ENCODE peak calls at places on chromosomes 1 and 21, in eight cellular contexts. O is body of pancreas, F is foreskin fibroblast, G is WTC11, N is OCI-LY7, H is tibial artery, V is hepatocyte, B is ovary. E is an unnamed sample.

GRCh38 chr1:150596095-150596892 is 16.9 kb upstream of the MCL1 start:
- DNase-seq in O (no peak), F (peak), G (no peak), N (no peak), H (no peak), V (no peak), B (no peak), E (no peak)

GRCh38 chr21:16570196-16570595 is 840.4 kb downstream of the USP25 start:
- DNase-seq in O (no peak), F (no peak), G (no peak), N (no peak), H (no peak), V (no peak), B (no peak), E (peak)

GRCh38 chr1:157105298-157105987 is 5.8 kb upstream of the ETV3L start:
- DNase-seq in O (no peak), F (no peak), G (no peak), N (no peak), H (peak), V (no peak), B (no peak), E (no peak)

GRCh38 chr1:183918589-183918988 is 113.7 kb downstream of the RGL1 start:
- DNase-seq in O (no peak), F (no peak), G (no peak), N (no peak), H (no peak), V (no peak), B (no peak), E (no peak)

GRCh38 chr1:109277434-109278204 is 5.3 kb downstream of the PSRC1 start:
- DNase-seq in O (peak), F (no peak), G (peak), N (peak), H (peak), V (peak), B (peak), E (peak)

GRCh38 chr1:1619917-1620361 is 4.6 kb downstream of the MIB2 start:
- DNase-seq in O (no peak), F (no peak), G (peak), N (peak), H (no peak), V (no peak), B (no peak), E (no peak)

GRCh38 chr1:74971982-74972381 is 162.2 kb upstream of the LHX8 start:
- DNase-seq in O (no peak), F (no peak), G (no peak), N (no peak), H (no peak), V (no peak), B (no peak), E (no peak)

GRCh38 chr1:42518894-42519293 is 55.8 kb downstream of the CCDC30 start:
- DNase-seq in O (no peak), F (no peak), G (no peak), N (no peak), H (no peak), V (no peak), B (no peak), E (no peak)

GRCh38 chr1:69567847-69568434 is at the start of gene LRRC7:
- DNase-seq in O (no peak), F (no peak), G (peak), N (no peak), H (peak), V (peak), B (no peak), E (no peak)

GRCh38 chr21:38490411-38491020 is 7.8 kb downstream of the ERG start:
- DNase-seq in O (no peak), F (no peak), G (no peak), N (no peak), H (no peak), V (no peak), B (no peak), E (no peak)

GRCh38 chr1:43463461-43463860 is 9.7 kb upstream of the HYI start:
- DNase-seq in O (no peak), F (no peak), G (no peak), N (no peak), H (no peak), V (no peak), B (no peak), E (peak)

GRCh38 chr1:66930823-66931174 is 6.0 kb downstream of the MIER1 start:
- DNase-seq in O (no peak), F (no peak), G (no peak), N (no peak), H (no peak), V (no peak), B (no peak), E (no peak)

GRCh38 chr1:66929691-66929998 is 4.9 kb downstream of the MIER1 start:
- DNase-seq in O (no peak), F (no peak), G (no peak), N (no peak), H (no peak), V (no peak), B (no peak), E (no peak)

GRCh38 chr1:66929289-66929688 is 4.5 kb downstream of the MIER1 start:
- DNase-seq in O (no peak), F (no peak), G (no peak), N (peak), H (no peak), V (no peak), B (no peak), E (no peak)

GRCh38 chr1:66931548-66932124 is 6.8 kb downstream of the MIER1 start:
- DNase-seq in O (no peak), F (no peak), G (no peak), N (peak), H (no peak), V (no peak), B (no peak), E (no peak)

GRCh38 chr1:66929999-66930822 is 5.4 kb downstream of the MIER1 start:
- DNase-seq in O (peak), F (peak), G (peak), N (peak), H (peak), V (peak), B (peak), E (peak)
- TF ChIP-seq CTCF in O (peak), F (peak), G (no peak), N (peak), H (peak), V (peak), B (peak), E (peak)

GRCh38 chr1:231931846-231932454 is 305.4 kb downstream of the DISC1 start:
- DNase-seq in O (no peak), F (no peak), G (peak), N (peak), H (no peak), V (no peak), B (no peak), E (no peak)
- TF ChIP-seq CTCF in O (peak), F (peak), G (peak), N (peak), H (peak), V (peak), B (no peak), E (peak)

DNA sequence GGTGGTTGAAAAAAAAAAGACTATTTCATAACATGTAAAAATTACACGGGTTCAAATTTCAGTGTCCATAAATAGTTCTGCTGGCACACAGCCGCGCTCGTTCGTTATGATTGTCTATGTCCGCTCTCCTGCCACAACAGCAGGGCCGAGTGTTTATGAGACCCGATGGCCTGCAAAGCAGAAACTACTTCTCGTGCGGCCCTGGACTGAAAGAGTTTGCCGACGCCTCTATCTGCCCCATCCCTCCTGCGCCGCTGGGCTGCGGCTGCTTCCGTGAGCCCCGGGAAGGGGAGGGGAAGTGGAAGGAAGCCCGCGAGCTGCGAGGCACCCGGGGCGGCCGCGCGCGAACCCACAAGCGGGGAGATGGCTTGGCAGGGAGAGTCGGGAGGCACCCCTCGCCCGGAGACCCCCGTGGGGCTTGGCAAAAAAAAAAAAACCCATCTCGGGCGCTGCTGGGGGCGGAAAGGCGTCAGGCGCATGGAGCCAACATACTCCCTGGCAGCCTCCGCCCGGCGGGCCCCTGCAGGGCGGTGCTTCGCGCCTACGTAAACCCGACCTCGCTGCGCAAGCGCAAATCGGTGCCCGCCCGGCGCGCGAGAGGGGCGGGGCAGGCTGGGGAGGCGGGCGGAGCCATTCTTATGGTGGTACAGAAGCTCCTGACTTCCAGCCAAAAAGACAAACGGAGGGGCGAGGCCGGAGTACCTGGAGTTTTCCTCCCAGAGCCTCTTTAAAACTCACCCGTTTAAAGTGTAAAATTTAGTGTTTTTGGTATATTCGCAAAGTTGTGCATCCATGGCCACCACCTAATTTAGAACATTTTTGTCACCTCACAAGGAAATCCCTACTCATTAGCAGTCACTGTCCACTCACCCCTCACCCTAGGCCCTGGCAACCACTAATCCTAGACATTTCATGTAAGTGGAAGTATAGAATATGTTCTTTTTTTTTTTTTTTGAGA is 8.3 kb downstream of the SLC27A3 start:
- DNase-seq in O (peak), F (peak), G (peak), N (peak), H (peak), V (peak), B (peak), E (peak)
- TF ChIP-seq CTCF in O (no peak), F (no peak), G (no peak), N (peak), H (peak), V (no peak), B (no peak), E (peak)

DNA sequence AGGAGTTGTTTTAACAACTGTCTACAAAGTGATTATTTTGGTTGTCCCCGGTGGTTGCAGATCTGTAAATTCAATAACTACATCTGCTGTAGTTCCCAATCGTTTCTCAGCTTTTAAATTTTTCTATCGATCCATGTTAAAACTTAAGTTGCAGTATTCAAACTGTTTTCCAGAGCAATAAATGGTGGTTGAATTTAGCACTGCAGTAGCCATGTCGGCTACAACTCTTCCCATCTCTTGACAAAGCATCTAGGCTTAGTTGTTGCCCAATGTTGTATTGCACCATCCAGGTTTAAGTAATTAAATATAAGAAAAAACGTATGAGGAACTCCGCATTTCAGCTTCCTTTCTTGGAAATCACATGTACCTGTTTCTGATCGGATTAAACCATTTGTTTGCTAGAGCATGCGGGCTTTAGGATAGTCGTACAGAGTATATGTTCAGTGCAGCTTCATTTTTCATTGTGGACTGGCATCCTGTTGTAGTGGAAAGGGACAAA is 996 bp downstream of the CNIH4 start:
- DNase-seq in O (no peak), F (peak), G (no peak), N (peak), H (no peak), V (peak), B (no peak), E (peak)
- TF ChIP-seq CTCF in O (no peak), F (no peak), G (no peak), N (peak), H (no peak), V (no peak), B (no peak), E (no peak)

DNA sequence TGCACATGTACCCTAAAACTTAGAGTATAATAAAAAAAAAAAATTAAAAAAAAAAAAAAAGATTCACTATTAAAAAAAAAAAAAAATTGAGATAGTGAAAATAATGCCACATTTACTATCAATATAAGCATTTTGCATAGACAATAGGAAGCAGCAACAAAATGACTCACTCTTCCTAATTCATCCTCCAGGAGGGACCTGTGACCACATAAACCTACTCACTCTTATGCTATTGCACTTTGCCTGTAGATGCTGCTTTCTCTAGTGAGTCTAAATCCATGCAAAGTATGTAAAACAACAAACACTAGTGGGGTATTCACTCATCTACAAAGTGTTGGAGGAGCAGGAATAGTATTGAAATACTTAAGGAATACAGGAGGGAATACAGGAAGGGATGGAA is 2.9 kb downstream of the OR10J5 start:
- DNase-seq in O (no peak), F (no peak), G (no peak), N (no peak), H (no peak), V (no peak), B (no peak), E (no peak)
- TF ChIP-seq CTCF in O (no peak), F (no peak), G (no peak), N (no peak), H (no peak), V (no peak), B (no peak), E (no peak)

GRCh38 chr1:240771450-240771849 is 159.5 kb upstream of the GREM2 start:
- DNase-seq in O (no peak), F (no peak), G (no peak), N (no peak), H (no peak), V (no peak), B (no peak), E (no peak)

GRCh38 chr1:240763771-240764170 is 151.8 kb upstream of the GREM2 start:
- DNase-seq in O (no peak), F (no peak), G (no peak), N (no peak), H (no peak), V (no peak), B (no peak), E (no peak)

GRCh38 chr1:240765732-240766363 is 153.9 kb upstream of the GREM2 start:
- DNase-seq in O (no peak), F (peak), G (no peak), N (no peak), H (no peak), V (peak), B (no peak), E (peak)

GRCh38 chr1:240766831-240767230 is 154.9 kb upstream of the GREM2 start:
- DNase-seq in O (no peak), F (peak), G (no peak), N (no peak), H (no peak), V (no peak), B (no peak), E (no peak)

DNA sequence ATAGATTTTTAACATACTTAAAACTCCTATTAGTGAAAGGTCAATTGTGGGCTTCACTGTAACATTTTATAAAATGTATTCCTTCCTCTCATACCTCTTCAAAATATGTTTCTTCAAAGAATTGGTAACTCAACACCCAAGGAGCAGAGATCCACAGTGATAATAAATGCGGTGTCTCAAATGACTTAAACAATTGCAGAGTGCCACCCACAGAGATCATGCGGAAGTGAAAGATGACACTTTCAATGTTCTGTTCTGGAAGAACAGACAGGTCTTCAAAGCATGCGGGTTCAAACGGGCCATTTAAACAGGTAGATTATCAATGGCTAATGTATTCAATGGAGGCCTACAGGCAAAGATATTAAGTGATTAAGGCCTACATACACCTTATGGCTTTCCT is 157.0 kb upstream of the GREM2 start:
- DNase-seq in O (no peak), F (no peak), G (no peak), N (no peak), H (no peak), V (no peak), B (no peak), E (no peak)
- TF ChIP-seq CTCF in O (no peak), F (no peak), G (no peak), N (no peak), H (no peak), V (no peak), B (no peak), E (no peak)

GRCh38 chr1:28640766-28641165 is 2.1 kb downstream of the TAF12 start:
- DNase-seq in O (no peak), F (no peak), G (no peak), N (peak), H (no peak), V (peak), B (no peak), E (no peak)

GRCh38 chr1:28642056-28642846 is 616 bp downstream of the TAF12 start:
- DNase-seq in O (no peak), F (peak), G (no peak), N (peak), H (no peak), V (no peak), B (no peak), E (no peak)

GRCh38 chr1:28646040-28646439 is 2.4 kb upstream of the RNU11 start:
- DNase-seq in O (no peak), F (peak), G (no peak), N (no peak), H (no peak), V (peak), B (no peak), E (peak)

GRCh38 chr1:28648493-28649238 is at the start of gene RNU11:
- DNase-seq in O (peak), F (peak), G (peak), N (peak), H (peak), V (peak), B (peak), E (peak)

DNA sequence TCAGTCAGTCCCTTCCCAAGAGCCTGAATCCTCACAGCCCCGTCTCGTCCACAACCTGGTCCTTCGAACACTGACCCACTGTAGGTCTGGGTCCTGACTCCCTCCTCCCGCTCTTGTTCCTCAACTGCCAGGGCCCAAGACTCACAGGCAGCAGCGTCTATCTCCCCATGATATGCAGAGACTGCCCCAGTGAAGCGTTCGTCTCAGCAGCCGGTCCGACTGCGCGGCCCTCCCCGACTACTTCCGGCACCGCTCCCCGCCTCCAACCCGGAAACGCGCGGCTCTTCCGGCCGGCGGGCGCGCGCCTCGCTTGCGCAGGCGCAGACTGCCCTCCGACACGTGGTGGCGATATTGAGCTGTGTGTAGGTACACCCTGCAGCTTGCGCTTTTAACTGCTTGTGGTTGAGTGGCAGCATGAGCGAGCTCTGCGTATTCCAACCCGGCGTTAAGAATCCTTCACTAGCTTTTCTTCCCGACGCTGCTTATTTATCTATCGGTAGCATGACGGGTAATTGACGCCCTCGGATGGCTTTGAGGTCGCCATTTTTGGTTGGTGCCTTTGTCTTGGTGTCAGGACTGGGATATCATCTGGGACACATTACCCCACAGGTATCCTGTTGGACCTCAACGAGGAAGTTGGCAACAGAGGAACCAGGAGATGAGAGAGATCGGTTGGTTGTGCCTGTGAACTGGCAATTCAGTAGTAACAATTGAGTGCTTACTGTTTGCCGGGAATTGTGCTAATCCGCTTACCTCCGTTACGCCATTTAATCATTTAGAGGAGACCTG is at the start of gene TAF12:
- DNase-seq in O (peak), F (peak), G (peak), N (peak), H (peak), V (peak), B (peak), E (peak)
- TF ChIP-seq CTCF in O (no peak), F (peak), G (peak), N (peak), H (peak), V (peak), B (no peak), E (no peak)

GRCh38 chr1:58035523-58035922 is 511.0 kb downstream of the OMA1 start:
- DNase-seq in O (no peak), F (no peak), G (peak), N (no peak), H (no peak), V (peak), B (no peak), E (no peak)
- TF ChIP-seq CTCF in O (no peak), F (peak), G (no peak), N (peak), H (no peak), V (peak), B (no peak), E (no peak)

DNA sequence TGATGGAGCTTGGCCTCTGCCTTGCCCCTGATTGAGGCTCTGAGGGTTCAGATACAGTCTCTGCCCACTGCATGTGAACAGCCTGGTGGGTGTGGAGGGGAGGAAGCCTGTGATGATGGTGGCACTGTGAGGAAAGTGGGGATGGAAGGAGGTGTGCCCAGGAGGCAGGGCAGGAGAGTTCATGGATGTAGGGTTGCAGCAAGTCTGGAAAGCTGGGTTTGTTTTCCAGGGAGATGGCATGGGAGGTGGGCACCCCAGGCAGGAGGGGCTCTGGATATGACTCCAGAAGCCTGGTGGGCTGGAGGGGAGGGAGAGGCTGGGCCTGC is 63.2 kb downstream of the ADARB1 start:
- DNase-seq in O (no peak), F (no peak), G (no peak), N (no peak), H (no peak), V (no peak), B (no peak), E (no peak)
- TF ChIP-seq CTCF in O (no peak), F (no peak), G (no peak), N (no peak), H (no peak), V (no peak), B (no peak), E (no peak)

GRCh38 chr1:228810855-228811654 is 75.8 kb downstream of the RHOU start:
- DNase-seq in O (no peak), F (no peak), G (no peak), N (no peak), H (no peak), V (no peak), B (no peak), E (no peak)
- TF ChIP-seq CTCF in O (no peak), F (no peak), G (no peak), N (no peak), H (no peak), V (no peak), B (no peak), E (no peak)